ENCODE peak calls at places on chromosomes 5 and 9, in nine cellular contexts. One of them, this sample, is unnamed.

GRCh38 chr9:129648764-129649115 is 6.8 kb upstream of the ASB6 start:
- DNase-seq in stimulated activated CD4-positive, alpha-beta T cell treated with anti-CD3 and anti-CD28 coated beads, Interleukin-2, amount 100 ng/mL, for 48 hours: no peak
- DNase-seq in GM23338: no peak
- DNase-seq in A549: no peak
- DNase-seq in NCI-H1417: no peak
- DNase-seq in NCI-H2029: no peak
- DNase-seq in G401: no peak
- DNase-seq in transverse colon: no peak
- DNase-seq in NCI-H187 treated with DMSO at 0.1 percent for 48 hours: no peak
- DNase-seq in this sample: no peak

GRCh38 chr5:158175664-158176507 is 316.9 kb upstream of the CLINT1 start:
- DNase-seq in stimulated activated CD4-positive, alpha-beta T cell treated with anti-CD3 and anti-CD28 coated beads, Interleukin-2, amount 100 ng/mL, for 48 hours: no peak
- DNase-seq in GM23338: no peak
- DNase-seq in A549: no peak
- DNase-seq in NCI-H1417: no peak
- DNase-seq in NCI-H2029: no peak
- DNase-seq in G401: no peak
- DNase-seq in transverse colon: peak; percentile 77
- DNase-seq in NCI-H187 treated with DMSO at 0.1 percent for 48 hours: no peak
- DNase-seq in this sample: no peak

GRCh38 chr9:94928696-94929372 is 202.3 kb downstream of the AOPEP start:
- DNase-seq in stimulated activated CD4-positive, alpha-beta T cell treated with anti-CD3 and anti-CD28 coated beads, Interleukin-2, amount 100 ng/mL, for 48 hours: no peak
- DNase-seq in GM23338: no peak
- DNase-seq in A549: no peak
- DNase-seq in NCI-H1417: no peak
- DNase-seq in NCI-H2029: no peak
- DNase-seq in G401: peak; percentile 87
- DNase-seq in transverse colon: no peak
- DNase-seq in NCI-H187 treated with DMSO at 0.1 percent for 48 hours: no peak
- DNase-seq in this sample: no peak

GRCh38 chr9:128469070-128469469 is 13.3 kb downstream of the ODF2 start:
- DNase-seq in stimulated activated CD4-positive, alpha-beta T cell treated with anti-CD3 and anti-CD28 coated beads, Interleukin-2, amount 100 ng/mL, for 48 hours: no peak
- DNase-seq in GM23338: no peak
- DNase-seq in A549: no peak
- DNase-seq in NCI-H1417: no peak
- DNase-seq in NCI-H2029: no peak
- DNase-seq in G401: no peak
- DNase-seq in transverse colon: no peak
- DNase-seq in NCI-H187 treated with DMSO at 0.1 percent for 48 hours: no peak
- DNase-seq in this sample: no peak

GRCh38 chr9:19223724-19224123 is 6.8 kb upstream of the DENND4C start:
- DNase-seq in stimulated activated CD4-positive, alpha-beta T cell treated with anti-CD3 and anti-CD28 coated beads, Interleukin-2, amount 100 ng/mL, for 48 hours: no peak
- DNase-seq in GM23338: no peak
- DNase-seq in A549: no peak
- DNase-seq in NCI-H1417: no peak
- DNase-seq in NCI-H2029: no peak
- DNase-seq in G401: no peak
- DNase-seq in transverse colon: no peak
- DNase-seq in NCI-H187 treated with DMSO at 0.1 percent for 48 hours: no peak
- DNase-seq in this sample: no peak

GRCh38 chr9:95023217-95024003 is 294.1 kb downstream of the FANCC start:
- DNase-seq in stimulated activated CD4-positive, alpha-beta T cell treated with anti-CD3 and anti-CD28 coated beads, Interleukin-2, amount 100 ng/mL, for 48 hours: no peak
- DNase-seq in GM23338: no peak
- DNase-seq in A549: peak; percentile 80
- DNase-seq in NCI-H1417: peak; percentile 47
- DNase-seq in NCI-H2029: peak; percentile 94
- DNase-seq in G401: no peak
- DNase-seq in transverse colon: no peak
- DNase-seq in NCI-H187 treated with DMSO at 0.1 percent for 48 hours: no peak
- DNase-seq in this sample: no peak

GRCh38 chr9:127388037-127388855 is 8.7 kb upstream of the SLC2A8 start:
- DNase-seq in stimulated activated CD4-positive, alpha-beta T cell treated with anti-CD3 and anti-CD28 coated beads, Interleukin-2, amount 100 ng/mL, for 48 hours: peak; percentile 66
- DNase-seq in GM23338: no peak
- DNase-seq in A549: peak; percentile 82
- DNase-seq in NCI-H1417: no peak
- DNase-seq in NCI-H2029: no peak
- DNase-seq in G401: no peak
- DNase-seq in transverse colon: peak; percentile 75
- DNase-seq in NCI-H187 treated with DMSO at 0.1 percent for 48 hours: no peak
- DNase-seq in this sample: peak; percentile 59

GRCh38 chr5:150167908-150168307 is 1.3 kb downstream of the CDX1 start:
- DNase-seq in stimulated activated CD4-positive, alpha-beta T cell treated with anti-CD3 and anti-CD28 coated beads, Interleukin-2, amount 100 ng/mL, for 48 hours: no peak
- DNase-seq in GM23338: peak; percentile 45
- DNase-seq in A549: no peak
- DNase-seq in NCI-H1417: no peak
- DNase-seq in NCI-H2029: no peak
- DNase-seq in G401: no peak
- DNase-seq in transverse colon: peak; percentile 59
- DNase-seq in NCI-H187 treated with DMSO at 0.1 percent for 48 hours: no peak
- DNase-seq in this sample: no peak

GRCh38 chr5:67680109-67680508 is 483.5 kb upstream of the CD180 start:
- DNase-seq in stimulated activated CD4-positive, alpha-beta T cell treated with anti-CD3 and anti-CD28 coated beads, Interleukin-2, amount 100 ng/mL, for 48 hours: no peak
- DNase-seq in GM23338: no peak
- DNase-seq in A549: no peak
- DNase-seq in NCI-H1417: no peak
- DNase-seq in NCI-H2029: no peak
- DNase-seq in G401: no peak
- DNase-seq in transverse colon: no peak
- DNase-seq in NCI-H187 treated with DMSO at 0.1 percent for 48 hours: no peak
- DNase-seq in this sample: no peak

GRCh38 chr5:388266-389196 is 54.4 kb upstream of the EXOC3 start:
- DNase-seq in stimulated activated CD4-positive, alpha-beta T cell treated with anti-CD3 and anti-CD28 coated beads, Interleukin-2, amount 100 ng/mL, for 48 hours: no peak
- DNase-seq in GM23338: no peak
- DNase-seq in A549: no peak
- DNase-seq in NCI-H1417: no peak
- DNase-seq in NCI-H2029: peak; percentile 52
- DNase-seq in G401: no peak
- DNase-seq in transverse colon: no peak
- DNase-seq in NCI-H187 treated with DMSO at 0.1 percent for 48 hours: no peak
- DNase-seq in this sample: no peak

GRCh38 chr5:55232985-55233928 is at the start of gene CCNO:
- DNase-seq in stimulated activated CD4-positive, alpha-beta T cell treated with anti-CD3 and anti-CD28 coated beads, Interleukin-2, amount 100 ng/mL, for 48 hours: peak; percentile 47
- DNase-seq in GM23338: peak; percentile 93
- DNase-seq in A549: peak; percentile 82
- DNase-seq in NCI-H1417: peak; percentile 95
- DNase-seq in NCI-H2029: peak; percentile 87
- DNase-seq in G401: peak; percentile 85
- DNase-seq in transverse colon: peak; percentile 80
- DNase-seq in NCI-H187 treated with DMSO at 0.1 percent for 48 hours: peak; percentile 66
- DNase-seq in this sample: peak; percentile 39

GRCh38 chr9:35452481-35452880 is 37.4 kb upstream of the RUSC2 start:
- DNase-seq in stimulated activated CD4-positive, alpha-beta T cell treated with anti-CD3 and anti-CD28 coated beads, Interleukin-2, amount 100 ng/mL, for 48 hours: no peak
- DNase-seq in GM23338: peak; percentile 32
- DNase-seq in A549: peak; percentile 14
- DNase-seq in NCI-H1417: no peak
- DNase-seq in NCI-H2029: no peak
- DNase-seq in G401: no peak
- DNase-seq in transverse colon: no peak
- DNase-seq in NCI-H187 treated with DMSO at 0.1 percent for 48 hours: no peak
- DNase-seq in this sample: no peak

GRCh38 chr5:157271740-157272271 is 5.9 kb downstream of the CYFIP2 start:
- DNase-seq in stimulated activated CD4-positive, alpha-beta T cell treated with anti-CD3 and anti-CD28 coated beads, Interleukin-2, amount 100 ng/mL, for 48 hours: peak; percentile 70
- DNase-seq in GM23338: no peak
- DNase-seq in A549: no peak
- DNase-seq in NCI-H1417: no peak
- DNase-seq in NCI-H2029: peak; percentile 71
- DNase-seq in G401: no peak
- DNase-seq in transverse colon: peak; percentile 71
- DNase-seq in NCI-H187 treated with DMSO at 0.1 percent for 48 hours: no peak
- DNase-seq in this sample: peak; percentile 80

GRCh38 chr5:173547579-173547978 is 68.9 kb downstream of the BOD1 start:
- DNase-seq in stimulated activated CD4-positive, alpha-beta T cell treated with anti-CD3 and anti-CD28 coated beads, Interleukin-2, amount 100 ng/mL, for 48 hours: no peak
- DNase-seq in GM23338: no peak
- DNase-seq in A549: no peak
- DNase-seq in NCI-H1417: no peak
- DNase-seq in NCI-H2029: no peak
- DNase-seq in G401: no peak
- DNase-seq in transverse colon: no peak
- DNase-seq in NCI-H187 treated with DMSO at 0.1 percent for 48 hours: no peak
- DNase-seq in this sample: no peak

GRCh38 chr5:39498247-39498952 is 73.6 kb upstream of the DAB2 start:
- DNase-seq in stimulated activated CD4-positive, alpha-beta T cell treated with anti-CD3 and anti-CD28 coated beads, Interleukin-2, amount 100 ng/mL, for 48 hours: no peak
- DNase-seq in GM23338: no peak
- DNase-seq in A549: no peak
- DNase-seq in NCI-H1417: no peak
- DNase-seq in NCI-H2029: no peak
- DNase-seq in G401: no peak
- DNase-seq in transverse colon: no peak
- DNase-seq in NCI-H187 treated with DMSO at 0.1 percent for 48 hours: no peak
- DNase-seq in this sample: no peak

GRCh38 chr9:68721934-68722333 is 16.9 kb downstream of the PIP5K1B start:
- DNase-seq in stimulated activated CD4-positive, alpha-beta T cell treated with anti-CD3 and anti-CD28 coated beads, Interleukin-2, amount 100 ng/mL, for 48 hours: no peak
- DNase-seq in GM23338: no peak
- DNase-seq in A549: no peak
- DNase-seq in NCI-H1417: no peak
- DNase-seq in NCI-H2029: no peak
- DNase-seq in G401: no peak
- DNase-seq in transverse colon: no peak
- DNase-seq in NCI-H187 treated with DMSO at 0.1 percent for 48 hours: no peak
- DNase-seq in this sample: no peak